ENCODE peak calls at places on chromosomes 2 and 18, in ten cellular contexts. K, A, G, S, N, C, J, D, V and E are unnamed samples.

GRCh38 chr2:44928660-44929471 is 12.6 kb upstream of the SIX3 start:
- DNase-seq in K (peak), A (no peak), G (no peak), S (no peak), N (no peak), C (no peak), J (no peak), D (peak), V (no peak), E (no peak)

GRCh38 chr2:169344736-169345506 is 17.4 kb downstream of the LRP2 start:
- DNase-seq in K (no peak), A (no peak), G (no peak), S (no peak), N (no peak), C (no peak), J (no peak), D (no peak), V (no peak), E (no peak)

GRCh38 chr18:9612215-9612830 is 2.0 kb downstream of the PPP4R1 start:
- DNase-seq in K (peak), A (no peak), G (peak), S (no peak), N (no peak), C (peak), J (peak), D (peak), V (peak), E (peak)

GRCh38 chr18:13726972-13727331 is 479 bp downstream of the RNMT start:
- DNase-seq in K (peak), A (no peak), G (no peak), S (peak), N (no peak), C (peak), J (peak), D (peak), V (peak), E (peak)

GRCh38 chr2:37912056-37912455 is 13.0 kb upstream of the RMDN2 start:
- DNase-seq in K (no peak), A (no peak), G (no peak), S (no peak), N (no peak), C (peak), J (peak), D (no peak), V (no peak), E (no peak)

GRCh38 chr2:2219984-2220383 is 111.1 kb downstream of the MYT1L start:
- DNase-seq in K (no peak), A (no peak), G (no peak), S (no peak), N (no peak), C (no peak), J (no peak), D (no peak), V (no peak), E (no peak)

GRCh38 chr2:9818097-9818496 is 25.2 kb upstream of the TAF1B start:
- DNase-seq in K (no peak), A (no peak), G (no peak), S (no peak), N (no peak), C (no peak), J (no peak), D (no peak), V (no peak), E (no peak)

GRCh38 chr2:197433770-197434438 is 924 bp downstream of the SF3B1 start:
- DNase-seq in K (no peak), A (no peak), G (peak), S (no peak), N (no peak), C (peak), J (peak), D (no peak), V (no peak), E (no peak)

GRCh38 chr2:215507836-215508235 is 72.0 kb upstream of the FN1 start:
- DNase-seq in K (no peak), A (no peak), G (no peak), S (no peak), N (no peak), C (no peak), J (no peak), D (no peak), V (no peak), E (no peak)

GRCh38 chr18:68221116-68221724 is 493.7 kb downstream of the TMX3 start:
- DNase-seq in K (peak), A (no peak), G (no peak), S (no peak), N (no peak), C (no peak), J (no peak), D (peak), V (no peak), E (no peak)

GRCh38 chr2:230694241-230694640 is 18.4 kb upstream of the CAB39 start:
- DNase-seq in K (no peak), A (no peak), G (no peak), S (no peak), N (no peak), C (no peak), J (no peak), D (no peak), V (no peak), E (no peak)

GRCh38 chr2:241289597-241289996 is 25.9 kb downstream of the HDLBP start:
- DNase-seq in K (no peak), A (no peak), G (no peak), S (no peak), N (no peak), C (no peak), J (no peak), D (no peak), V (no peak), E (no peak)

GRCh38 chr2:121450301-121450700 is 80.4 kb upstream of the RNU4ATAC start:
- DNase-seq in K (no peak), A (no peak), G (no peak), S (no peak), N (no peak), C (no peak), J (no peak), D (no peak), V (no peak), E (no peak)

GRCh38 chr2:88854528-88854927 is 163.1 kb downstream of the RPIA start:
- DNase-seq in K (no peak), A (no peak), G (no peak), S (no peak), N (no peak), C (no peak), J (no peak), D (no peak), V (no peak), E (no peak)

GRCh38 chr18:42182728-42183700 is 228.0 kb downstream of the PIK3C3 start:
- DNase-seq in K (no peak), A (no peak), G (no peak), S (no peak), N (no peak), C (peak), J (no peak), D (no peak), V (no peak), E (no peak)

GRCh38 chr2:15908371-15908770 is 32.0 kb upstream of the MYCN start:
- DNase-seq in K (no peak), A (no peak), G (no peak), S (no peak), N (no peak), C (no peak), J (no peak), D (no peak), V (no peak), E (no peak)

GRCh38 chr18:79933765-79934164 is 17.7 kb downstream of the SLC66A2 start:
- DNase-seq in K (peak), A (peak), G (no peak), S (no peak), N (peak), C (peak), J (no peak), D (peak), V (no peak), E (no peak)